ENCODE peak calls at places on chromosomes 6 and 20, in eight cellular contexts. N is right cardiac atrium; D is CD8-positive, alpha-beta memory T cell; M is foreskin fibroblast; J is PC-9; H is colonic mucosa; E is A549; T is cardiac muscle cell. V is an unnamed sample.

GRCh38 chr6:54366647-54367327 is 58.5 kb downstream of the TINAG start:
- DNase-seq in D (no peak), M (no peak), J (peak), T (no peak), H (no peak), N (no peak), E (no peak), V (no peak)

GRCh38 chr6:17580518-17581048 is 19.5 kb upstream of the FAM8A1 start:
- DNase-seq in H (no peak), M (no peak), N (peak), T (peak), D (no peak), J (no peak), E (no peak), V (no peak)

GRCh38 chr20:63612276-63612931 is 14.5 kb downstream of the GMEB2 start:
- DNase-seq in T (no peak), D (no peak), H (no peak), M (no peak), N (no peak), E (no peak), J (no peak), V (no peak)

GRCh38 chr6:17289491-17290106 is 8.4 kb downstream of the RBM24 start:
- DNase-seq in J (no peak), D (no peak), E (no peak), M (no peak), H (peak), T (peak), N (peak), V (no peak)

GRCh38 chr20:54090230-54091119 is 20.1 kb upstream of the BCAS1 start:
- DNase-seq in M (no peak), N (no peak), T (no peak), D (no peak), J (no peak), H (no peak), E (no peak), V (no peak)

GRCh38 chr20:61369731-61370520 is 117.9 kb downstream of the CDH4 start:
- DNase-seq in N (no peak), M (no peak), D (no peak), T (no peak), E (no peak), J (no peak), H (no peak), V (no peak)

GRCh38 chr20:10667560-10668167 is 6.1 kb downstream of the JAG1 start:
- DNase-seq in J (no peak), N (no peak), D (no peak), T (no peak), H (no peak), E (no peak), M (no peak), V (no peak)

GRCh38 chr6:19812512-19813119 is 24.6 kb upstream of the ID4 start:
- DNase-seq in M (no peak), H (no peak), N (no peak), E (peak), D (no peak), T (peak), J (no peak), V (no peak)

GRCh38 chr6:127277878-127278843 is 11.5 kb downstream of the RNF146 start:
- DNase-seq in M (no peak), T (no peak), H (no peak), N (no peak), D (no peak), J (no peak), E (no peak), V (no peak)

GRCh38 chr20:63360850-63361497 is at the start of gene CHRNA4:
- DNase-seq in J (no peak), E (no peak), H (no peak), N (peak), T (peak), D (no peak), M (no peak), V (no peak)

GRCh38 chr6:118896339-118897136 is 2.6 kb downstream of the ASF1A start:
- DNase-seq in J (peak), E (peak), N (no peak), H (no peak), T (peak), D (no peak), M (peak), V (no peak)

GRCh38 chr6:96460052-96460700 is 61.4 kb upstream of the UFL1 start:
- DNase-seq in E (no peak), N (no peak), H (no peak), M (no peak), T (no peak), D (no peak), J (no peak), V (no peak)

GRCh38 chr20:59770270-59770669 is 163.2 kb downstream of the SYCP2 start:
- DNase-seq in N (no peak), D (no peak), E (no peak), H (no peak), M (no peak), J (peak), T (no peak), V (no peak)

GRCh38 chr6:121984956-121985355 is 414.5 kb upstream of the HSF2 start:
- DNase-seq in N (peak), D (no peak), J (no peak), T (no peak), M (no peak), E (no peak), H (no peak), V (no peak)

GRCh38 chr6:16914184-16914583 is 152.9 kb upstream of the ATXN1 start:
- DNase-seq in J (no peak), M (no peak), N (no peak), H (no peak), T (no peak), E (no peak), D (no peak), V (no peak)

GRCh38 chr6:122869437-122870024 is 80.5 kb downstream of the SMPDL3A start:
- DNase-seq in J (peak), D (no peak), T (peak), H (peak), M (peak), E (peak), N (peak), V (peak)

GRCh38 chr6:36662827-36663256 is 15.7 kb upstream of the CDKN1A start:
- DNase-seq in N (no peak), D (no peak), J (peak), E (no peak), M (no peak), T (no peak), H (peak), V (no peak)

GRCh38 chr6:2712102-2712501 is 38.6 kb downstream of the MYLK4 start:
- DNase-seq in H (no peak), N (no peak), M (no peak), D (no peak), J (no peak), E (no peak), T (no peak), V (no peak)
- H3K4me3 ChIP-seq in H (no peak), N (no peak), M (no peak), D (no peak), J (no peak), E (no peak), T (no peak), V (no peak)

GRCh38 chr6:75624335-75624734 is 22.7 kb downstream of the SENP6 start:
- DNase-seq in J (no peak), M (no peak), D (no peak), E (no peak), H (no peak), N (no peak), T (no peak), V (no peak)
- H3K4me3 ChIP-seq in J (no peak), M (no peak), D (no peak), E (no peak), H (no peak), N (no peak), T (no peak), V (no peak)

DNA sequence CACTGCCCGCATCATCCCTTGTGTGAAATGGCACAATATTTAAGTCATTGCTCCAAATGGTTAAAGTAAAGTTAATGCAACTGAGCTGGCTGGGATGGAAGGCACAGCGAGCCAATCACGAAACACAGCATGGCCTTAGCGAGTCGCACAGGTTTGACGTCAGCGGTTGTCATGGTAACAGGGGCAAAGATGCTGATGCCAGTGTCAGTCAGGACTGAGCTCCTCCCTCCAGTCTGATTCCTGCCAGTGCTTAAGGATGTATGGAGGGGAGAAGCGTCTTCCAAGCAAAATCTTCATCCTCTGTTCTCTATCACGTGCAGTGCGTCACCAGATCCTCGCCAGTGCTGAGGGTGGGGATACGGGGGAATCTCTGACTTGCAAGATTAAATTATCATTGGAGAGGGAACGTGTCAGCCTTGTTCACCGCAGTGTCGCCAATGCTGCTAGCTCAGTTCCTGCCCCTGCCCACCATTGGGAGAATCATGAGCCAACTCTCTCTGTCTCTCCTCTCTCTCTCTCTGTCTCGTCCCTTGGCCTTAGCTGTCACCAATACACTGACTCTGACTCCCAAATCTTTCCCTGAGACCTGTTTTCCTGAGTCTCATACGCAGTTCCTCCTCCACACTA is 24.5 kb downstream of the TSPYL4 start:
- DNase-seq in H (peak), M (peak), N (peak), J (no peak), D (no peak), E (no peak), T (peak), V (peak)
- H3K4me3 ChIP-seq in H (no peak), M (peak), N (no peak), J (no peak), D (no peak), E (no peak), T (no peak), V (peak)

DNA sequence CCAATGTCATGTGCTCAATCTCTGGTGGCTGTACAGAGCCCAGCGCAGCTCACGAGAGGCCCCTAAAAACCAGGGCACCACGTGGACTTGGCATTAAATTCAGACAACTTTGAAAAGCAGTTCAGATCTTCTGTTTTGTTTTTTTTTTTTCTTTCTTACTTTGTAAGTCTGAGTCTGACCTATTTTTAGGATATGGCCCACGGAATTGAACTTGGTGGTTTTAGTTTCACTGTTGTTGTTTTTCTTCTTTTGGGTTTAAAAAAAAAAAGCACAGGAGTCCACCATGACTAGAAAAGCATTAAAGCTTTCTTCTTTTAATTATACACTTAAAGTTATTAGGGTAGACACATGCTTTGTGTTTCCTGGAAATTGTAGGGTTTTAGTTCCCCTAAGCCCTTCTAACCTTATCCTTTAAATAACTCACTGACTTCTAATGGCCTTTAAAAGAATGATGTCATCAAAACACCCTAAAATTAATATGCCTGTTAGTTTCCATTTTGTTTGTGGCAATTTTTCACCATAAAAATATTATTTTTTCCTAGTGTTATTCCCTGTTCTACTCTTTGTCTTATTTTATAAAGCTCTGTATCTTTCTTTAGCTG is 48.5 kb upstream of the CCN2 start:
- DNase-seq in T (no peak), N (no peak), M (no peak), D (no peak), H (no peak), J (no peak), E (no peak), V (no peak)
- H3K4me3 ChIP-seq in T (no peak), N (no peak), M (no peak), D (no peak), H (no peak), J (no peak), E (no peak), V (no peak)

GRCh38 chr6:110815260-110816109 is at the start of gene CDK19:
- DNase-seq in M (peak), J (peak), N (peak), T (peak), H (peak), E (peak), D (peak), V (peak)
- H3K4me3 ChIP-seq in M (peak), J (peak), N (peak), T (peak), H (peak), E (peak), D (peak), V (peak)

DNA sequence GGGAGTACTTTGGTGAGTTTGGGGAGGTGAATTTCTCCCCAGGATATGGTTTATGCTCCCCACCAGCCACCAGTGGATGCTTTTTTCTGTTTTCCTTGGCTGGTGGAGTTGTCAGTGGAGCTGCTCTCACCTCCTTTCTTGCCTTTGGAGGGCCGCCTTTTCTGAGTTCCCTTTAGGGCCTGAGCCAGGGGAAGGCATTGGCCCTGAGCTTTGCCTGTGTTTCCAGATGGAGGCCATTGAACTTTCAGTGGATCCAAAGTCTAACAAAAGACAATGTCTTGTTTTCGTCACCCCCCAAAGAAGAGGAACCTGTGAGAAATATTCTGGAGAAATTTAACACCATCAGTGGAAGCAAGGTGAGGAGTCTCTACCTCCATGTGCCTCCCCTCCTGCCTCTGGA is 4.4 kb upstream of the TMEM14A start:
- DNase-seq in N (no peak), J (no peak), M (no peak), T (no peak), D (no peak), E (no peak), H (no peak), V (no peak)
- H3K4me3 ChIP-seq in N (no peak), J (no peak), M (peak), T (no peak), D (no peak), E (no peak), H (no peak), V (no peak)

V was measured in kidney epithelial cell.